ENCODE peak calls at places on chromosomes 11 and 22, in eight cellular contexts. One of them, this sample, is unnamed. For H3K4me1, the result is how much of the 10 kb centered on the place peaks cover.

GRCh38 chr22:47604563-47604962 is 842.1 kb downstream of the TBC1D22A start:
- DNase-seq in MM.1S: no peak
- DNase-seq in A549: no peak
- DNase-seq in heart left ventricle: no peak
- DNase-seq in uterus: no peak
- DNase-seq in Panc1: no peak
- DNase-seq in tibial nerve: no peak
- DNase-seq in foreskin keratinocyte: no peak
- DNase-seq in this sample: no peak

GRCh38 chr11:122852071-122852831 is 14.0 kb downstream of the CRTAM start:
- DNase-seq in MM.1S: no peak
- DNase-seq in A549: peak
- DNase-seq in heart left ventricle: no peak
- DNase-seq in uterus: no peak
- DNase-seq in Panc1: no peak
- DNase-seq in tibial nerve: no peak
- DNase-seq in foreskin keratinocyte: peak
- DNase-seq in this sample: no peak

GRCh38 chr11:74321487-74322188 is 10.2 kb upstream of the P4HA3 start:
- DNase-seq in MM.1S: peak
- DNase-seq in A549: peak
- DNase-seq in heart left ventricle: no peak
- DNase-seq in uterus: peak
- DNase-seq in Panc1: no peak
- DNase-seq in tibial nerve: no peak
- DNase-seq in foreskin keratinocyte: peak
- DNase-seq in this sample: no peak

GRCh38 chr11:16792426-16792825 is 54.0 kb downstream of the C11orf58 start:
- DNase-seq in MM.1S: no peak
- DNase-seq in A549: no peak
- DNase-seq in heart left ventricle: no peak
- DNase-seq in uterus: no peak
- DNase-seq in Panc1: no peak
- DNase-seq in tibial nerve: no peak
- DNase-seq in foreskin keratinocyte: no peak
- DNase-seq in this sample: no peak

GRCh38 chr11:2685566-2686359 is 14.0 kb downstream of the KCNQ1OT1 start:
- DNase-seq in MM.1S: no peak
- DNase-seq in A549: no peak
- DNase-seq in heart left ventricle: no peak
- DNase-seq in uterus: peak
- DNase-seq in Panc1: no peak
- DNase-seq in tibial nerve: no peak
- DNase-seq in foreskin keratinocyte: no peak
- DNase-seq in this sample: peak

GRCh38 chr22:17090550-17090949 is 5.8 kb downstream of the IL17RA start:
- DNase-seq in MM.1S: no peak
- DNase-seq in A549: no peak
- DNase-seq in heart left ventricle: no peak
- DNase-seq in uterus: no peak
- DNase-seq in Panc1: no peak
- DNase-seq in tibial nerve: no peak
- DNase-seq in foreskin keratinocyte: no peak
- DNase-seq in this sample: no peak

GRCh38 chr22:19998991-19999820 is 17.4 kb downstream of the ARVCF start:
- DNase-seq in MM.1S: no peak
- DNase-seq in A549: no peak
- DNase-seq in heart left ventricle: peak
- DNase-seq in uterus: no peak
- DNase-seq in Panc1: no peak
- DNase-seq in tibial nerve: no peak
- DNase-seq in foreskin keratinocyte: no peak
- DNase-seq in this sample: peak

GRCh38 chr11:60111793-60112192 is 23.3 kb downstream of the MS4A2 start:
- DNase-seq in MM.1S: no peak
- DNase-seq in A549: no peak
- DNase-seq in heart left ventricle: no peak
- DNase-seq in uterus: no peak
- DNase-seq in Panc1: no peak
- DNase-seq in tibial nerve: no peak
- DNase-seq in foreskin keratinocyte: no peak
- DNase-seq in this sample: no peak

GRCh38 chr22:46750861-46751260 is 11.6 kb upstream of the TBC1D22A start:
- DNase-seq in MM.1S: no peak
- DNase-seq in A549: no peak
- DNase-seq in heart left ventricle: no peak
- DNase-seq in uterus: no peak
- DNase-seq in Panc1: no peak
- DNase-seq in tibial nerve: no peak
- DNase-seq in foreskin keratinocyte: no peak
- DNase-seq in this sample: peak

GRCh38 chr11:69703711-69704507 is at the start of gene FGF19:
- DNase-seq in MM.1S: no peak
- DNase-seq in A549: no peak
- DNase-seq in heart left ventricle: no peak
- DNase-seq in uterus: no peak
- DNase-seq in Panc1: no peak
- DNase-seq in tibial nerve: no peak
- DNase-seq in foreskin keratinocyte: no peak
- DNase-seq in this sample: no peak

GRCh38 chr11:10623797-10624761 is 55.6 kb upstream of the LYVE1 start:
- DNase-seq in MM.1S: peak
- DNase-seq in A549: peak
- DNase-seq in heart left ventricle: no peak
- DNase-seq in uterus: no peak
- DNase-seq in Panc1: peak
- DNase-seq in tibial nerve: no peak
- DNase-seq in foreskin keratinocyte: no peak
- DNase-seq in this sample: no peak

GRCh38 chr11:57648791-57649735 is 649 bp downstream of the YPEL4 start:
- DNase-seq in MM.1S: peak
- DNase-seq in A549: no peak
- DNase-seq in heart left ventricle: peak
- DNase-seq in uterus: peak
- DNase-seq in Panc1: no peak
- DNase-seq in tibial nerve: no peak
- DNase-seq in foreskin keratinocyte: no peak
- DNase-seq in this sample: no peak

GRCh38 chr22:30969532-30970355 is 679 bp downstream of the TUG1 start:
- DNase-seq in MM.1S: peak
- DNase-seq in A549: peak
- DNase-seq in heart left ventricle: no peak
- DNase-seq in uterus: peak
- DNase-seq in Panc1: no peak
- DNase-seq in tibial nerve: no peak
- DNase-seq in foreskin keratinocyte: peak
- DNase-seq in this sample: no peak

GRCh38 chr11:94111660-94112059 is 17.0 kb upstream of the PANX1 start:
- DNase-seq in MM.1S: no peak
- DNase-seq in A549: no peak
- DNase-seq in heart left ventricle: no peak
- DNase-seq in uterus: no peak
- DNase-seq in Panc1: no peak
- DNase-seq in tibial nerve: no peak
- DNase-seq in foreskin keratinocyte: peak
- DNase-seq in this sample: no peak

GRCh38 chr11:41115066-41115465 is 344.4 kb downstream of the LRRC4C start:
- DNase-seq in MM.1S: no peak
- DNase-seq in A549: no peak
- DNase-seq in heart left ventricle: no peak
- DNase-seq in uterus: no peak
- DNase-seq in Panc1: no peak
- DNase-seq in tibial nerve: no peak
- DNase-seq in foreskin keratinocyte: no peak
- DNase-seq in this sample: no peak

GRCh38 chr11:122007611-122008071 is 108.4 kb downstream of the BLID start:
- DNase-seq in MM.1S: no peak
- DNase-seq in A549: no peak
- DNase-seq in heart left ventricle: no peak
- DNase-seq in uterus: peak
- DNase-seq in Panc1: no peak
- DNase-seq in tibial nerve: peak
- DNase-seq in foreskin keratinocyte: no peak
- DNase-seq in this sample: peak

GRCh38 chr22:46696225-46696518 is 41.9 kb downstream of the CERK start:
- DNase-seq in MM.1S: no peak
- DNase-seq in A549: no peak
- DNase-seq in heart left ventricle: no peak
- DNase-seq in uterus: no peak
- DNase-seq in Panc1: no peak
- DNase-seq in tibial nerve: no peak
- DNase-seq in foreskin keratinocyte: no peak
- DNase-seq in this sample: peak

GRCh38 chr11:2790581-2790925 is 90.8 kb upstream of the KCNQ1OT1 start:
- DNase-seq in MM.1S: no peak
- DNase-seq in A549: no peak
- DNase-seq in heart left ventricle: peak
- DNase-seq in uterus: peak
- DNase-seq in Panc1: no peak
- DNase-seq in tibial nerve: no peak
- DNase-seq in foreskin keratinocyte: no peak
- DNase-seq in this sample: peak

GRCh38 chr11:44780940-44781631 is 54.3 kb downstream of the TSPAN18 start:
- DNase-seq in MM.1S: no peak
- DNase-seq in A549: no peak
- DNase-seq in heart left ventricle: no peak
- DNase-seq in uterus: peak
- DNase-seq in Panc1: no peak
- DNase-seq in tibial nerve: no peak
- DNase-seq in foreskin keratinocyte: no peak
- DNase-seq in this sample: peak

GRCh38 chr22:36386900-36387663 is 685 bp downstream of the MYH9 start:
- DNase-seq in MM.1S: peak
- DNase-seq in A549: no peak
- DNase-seq in heart left ventricle: peak
- DNase-seq in uterus: peak
- DNase-seq in Panc1: no peak
- DNase-seq in tibial nerve: peak
- DNase-seq in foreskin keratinocyte: no peak
- DNase-seq in this sample: peak
- H3K4me1 ChIP-seq in MM.1S: under half
- H3K4me1 ChIP-seq in A549: under half
- H3K4me1 ChIP-seq in heart left ventricle: under half
- H3K4me1 ChIP-seq in uterus: under half
- H3K4me1 ChIP-seq in Panc1: under half
- H3K4me1 ChIP-seq in tibial nerve: under half
- H3K4me1 ChIP-seq in foreskin keratinocyte: under half
- H3K4me1 ChIP-seq in this sample: under half

DNA sequence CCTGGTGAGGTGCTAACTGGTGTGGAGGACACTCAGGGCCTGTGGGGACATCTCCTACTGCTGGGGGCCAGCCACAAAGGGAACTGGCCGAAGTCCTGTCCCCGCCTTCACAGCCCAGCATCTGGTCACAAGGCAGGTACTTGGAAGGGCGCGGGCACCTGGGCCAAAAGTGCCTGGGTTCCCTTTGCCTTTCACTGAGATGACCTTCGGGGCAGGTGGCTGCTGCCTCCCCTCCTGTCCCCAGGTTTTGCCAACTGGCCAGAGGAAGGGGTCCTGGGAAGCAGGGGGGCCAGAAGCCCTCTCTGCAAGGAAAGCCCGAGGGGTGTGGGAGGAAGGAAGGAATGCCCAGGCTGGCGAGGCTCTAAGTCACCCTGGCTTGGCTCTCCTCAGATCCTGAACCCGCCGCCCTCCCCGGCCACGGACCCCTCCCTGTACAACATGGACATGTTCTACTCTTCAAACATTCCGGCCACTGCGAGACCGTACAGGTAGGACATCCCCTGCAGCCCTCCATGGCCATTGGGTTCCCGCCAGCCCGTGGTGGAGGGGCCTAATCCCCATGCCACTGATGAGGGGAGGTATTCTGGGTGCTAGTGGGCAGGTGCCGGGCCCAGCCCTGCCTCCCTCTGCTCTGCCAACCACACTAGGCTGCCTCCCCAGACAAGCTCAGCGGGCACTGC is 14.4 kb upstream of the PPP6R3 start:
- DNase-seq in MM.1S: no peak
- DNase-seq in A549: no peak
- DNase-seq in heart left ventricle: peak
- DNase-seq in uterus: no peak
- DNase-seq in Panc1: no peak
- DNase-seq in tibial nerve: no peak
- DNase-seq in foreskin keratinocyte: no peak
- DNase-seq in this sample: no peak
- TF ChIP-seq CTCF in MM.1S: no peak
- TF ChIP-seq CTCF in A549: no peak
- TF ChIP-seq CTCF in heart left ventricle: no peak
- TF ChIP-seq CTCF in uterus: no peak
- TF ChIP-seq CTCF in Panc1: no peak
- TF ChIP-seq CTCF in tibial nerve: no peak
- TF ChIP-seq CTCF in foreskin keratinocyte: no peak
- TF ChIP-seq CTCF in this sample: no peak

GRCh38 chr22:45684169-45684568 is 12.5 kb downstream of the ATXN10 start:
- DNase-seq in MM.1S: no peak
- DNase-seq in A549: no peak
- DNase-seq in heart left ventricle: no peak
- DNase-seq in uterus: no peak
- DNase-seq in Panc1: no peak
- DNase-seq in tibial nerve: no peak
- DNase-seq in foreskin keratinocyte: no peak
- DNase-seq in this sample: no peak
- H3K4me1 ChIP-seq in MM.1S: under half
- H3K4me1 ChIP-seq in A549: half or more
- H3K4me1 ChIP-seq in heart left ventricle: under half
- H3K4me1 ChIP-seq in uterus: under half
- H3K4me1 ChIP-seq in Panc1: half or more
- H3K4me1 ChIP-seq in tibial nerve: under half
- H3K4me1 ChIP-seq in foreskin keratinocyte: under half
- H3K4me1 ChIP-seq in this sample: half or more

GRCh38 chr11:6818967-6819366 is 19.5 kb upstream of the OR6A2 start:
- DNase-seq in MM.1S: no peak
- DNase-seq in A549: no peak
- DNase-seq in heart left ventricle: no peak
- DNase-seq in uterus: no peak
- DNase-seq in Panc1: no peak
- DNase-seq in tibial nerve: no peak
- DNase-seq in foreskin keratinocyte: no peak
- DNase-seq in this sample: no peak

GRCh38 chr11:6813651-6814050 is 14.2 kb upstream of the OR6A2 start:
- DNase-seq in MM.1S: no peak
- DNase-seq in A549: no peak
- DNase-seq in heart left ventricle: no peak
- DNase-seq in uterus: no peak
- DNase-seq in Panc1: no peak
- DNase-seq in tibial nerve: no peak
- DNase-seq in foreskin keratinocyte: no peak
- DNase-seq in this sample: no peak

GRCh38 chr11:6812391-6813005 is 13.0 kb upstream of the OR6A2 start:
- DNase-seq in MM.1S: peak
- DNase-seq in A549: peak
- DNase-seq in heart left ventricle: no peak
- DNase-seq in uterus: no peak
- DNase-seq in Panc1: peak
- DNase-seq in tibial nerve: no peak
- DNase-seq in foreskin keratinocyte: peak
- DNase-seq in this sample: no peak

DNA sequence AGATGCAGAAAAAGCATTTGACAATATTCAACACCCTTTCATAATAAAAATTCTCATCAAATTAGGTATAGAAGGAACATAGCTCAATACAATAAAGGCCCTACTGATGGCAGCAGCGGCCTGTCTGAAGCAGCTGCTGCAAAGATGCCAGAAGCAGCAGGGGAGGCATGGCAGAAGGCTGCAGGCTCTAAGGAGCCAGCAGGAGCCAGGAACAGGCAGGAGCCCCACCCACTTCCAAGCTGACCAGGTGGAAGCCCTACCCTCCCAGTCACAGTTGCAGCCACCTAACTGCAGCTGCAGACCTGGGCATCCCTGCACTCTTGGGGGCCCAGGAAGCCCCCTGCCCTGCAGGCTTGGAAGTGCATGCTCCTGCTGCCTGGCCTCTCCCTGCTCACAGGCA is 18.2 kb upstream of the OR6A2 start:
- DNase-seq in MM.1S: no peak
- DNase-seq in A549: no peak
- DNase-seq in heart left ventricle: no peak
- DNase-seq in uterus: no peak
- DNase-seq in Panc1: no peak
- DNase-seq in tibial nerve: no peak
- DNase-seq in foreskin keratinocyte: no peak
- DNase-seq in this sample: no peak
- TF ChIP-seq CTCF in MM.1S: no peak
- TF ChIP-seq CTCF in A549: no peak
- TF ChIP-seq CTCF in heart left ventricle: no peak
- TF ChIP-seq CTCF in uterus: no peak
- TF ChIP-seq CTCF in Panc1: peak
- TF ChIP-seq CTCF in tibial nerve: no peak
- TF ChIP-seq CTCF in foreskin keratinocyte: peak
- TF ChIP-seq CTCF in this sample: no peak

This sample was measured in psoas muscle.